ENCODE peak calls at places on chromosomes 4 and X, in seven cellular contexts. U, D, X, O, R, Z and T are unnamed samples.

GRCh38 chr4:65698631-65699030 is 28.3 kb upstream of the EPHA5 start:
- DNase-seq in U (no peak), D (no peak), X (no peak), O (no peak), R (no peak), Z (no peak), T (no peak)

GRCh38 chr4:37763164-37763444 is 63.4 kb upstream of the PGM2 start:
- DNase-seq in U (no peak), D (no peak), X (no peak), O (no peak), R (no peak), Z (no peak), T (no peak)

GRCh38 chrX:72142094-72142843 is 10.6 kb upstream of the RTL5 start:
- DNase-seq in U (peak; percentile 18), D (no peak), X (no peak), O (no peak), R (no peak), Z (no peak), T (no peak)

GRCh38 chr4:82765134-82765533 is 33.5 kb downstream of the SCD5 start:
- DNase-seq in U (peak; percentile 29), D (no peak), X (no peak), O (no peak), R (no peak), Z (no peak), T (no peak)

GRCh38 chr4:5374994-5375393 is 323.7 kb downstream of the STK32B start:
- DNase-seq in U (no peak), D (no peak), X (no peak), O (no peak), R (no peak), Z (no peak), T (no peak)

GRCh38 chrX:68365356-68365755 is 67.9 kb downstream of the OPHN1 start:
- DNase-seq in U (no peak), D (no peak), X (no peak), O (no peak), R (peak; percentile 12), Z (no peak), T (no peak)

GRCh38 chrX:2767631-2768455 is 16.0 kb downstream of the XG start:
- DNase-seq in U (no peak), D (no peak), X (no peak), O (no peak), R (peak; percentile 82), Z (no peak), T (no peak)

GRCh38 chr4:40349561-40350198 is 14.5 kb downstream of the CHRNA9 start:
- DNase-seq in U (no peak), D (no peak), X (no peak), O (no peak), R (peak; percentile 41), Z (no peak), T (no peak)

GRCh38 chr4:67700119-67700873 is 659 bp downstream of the UBA6 start:
- DNase-seq in U (peak; percentile 47), D (no peak), X (peak; percentile 10), O (no peak), R (peak; percentile 24), Z (no peak), T (no peak)

GRCh38 chrX:1483843-1484637 is 31.3 kb upstream of the ASMTL start:
- DNase-seq in U (no peak), D (no peak), X (no peak), O (no peak), R (no peak), Z (no peak), T (no peak)

GRCh38 chrX:77785400-77785745 is 643 bp downstream of the ATRX start:
- DNase-seq in U (no peak), D (no peak), X (no peak), O (no peak), R (peak; percentile 11), Z (peak; percentile 18), T (peak; percentile 11)

GRCh38 chrX:129653985-129654651 is 638 bp downstream of the APLN start:
- DNase-seq in U (no peak), D (no peak), X (no peak), O (no peak), R (no peak), Z (peak; percentile 15), T (no peak)

GRCh38 chr4:155809835-155810234 is 51.0 kb downstream of the GUCY1B1 start:
- DNase-seq in U (peak; percentile 89), D (peak; percentile 82), X (no peak), O (peak; percentile 58), R (peak; percentile 88), Z (no peak), T (peak; percentile 90)

GRCh38 chr4:87090305-87090704 is 130.1 kb downstream of the KLHL8 start:
- DNase-seq in U (no peak), D (no peak), X (no peak), O (no peak), R (no peak), Z (no peak), T (no peak)

GRCh38 chrX:133511041-133511440 is 95.8 kb upstream of the GPC4 start:
- DNase-seq in U (no peak), D (no peak), X (no peak), O (no peak), R (no peak), Z (no peak), T (no peak)

GRCh38 chrX:8879750-8880149 is 78.6 kb upstream of the FAM9A start:
- DNase-seq in U (no peak), D (no peak), X (no peak), O (peak; percentile 9), R (no peak), Z (peak; percentile 19), T (peak; percentile 21)